ENCODE peak calls at places on chromosomes 2 and 18, in five cellular contexts. One of them, this sample, is unnamed.

GRCh38 chr2:84847326-84848050 is 33.4 kb downstream of the TRABD2A start:
- DNase-seq in GM12891: no peak
- DNase-seq in K562: no peak
- DNase-seq in HepG2: no peak
- DNase-seq in GM12878: no peak
- DNase-seq in this sample: no peak

GRCh38 chr2:204749319-204749718 is 204.0 kb downstream of the PARD3B start:
- DNase-seq in GM12878: no peak
- DNase-seq in HepG2: no peak
- DNase-seq in GM12891: no peak
- DNase-seq in K562: no peak
- DNase-seq in this sample: no peak

GRCh38 chr2:170408461-170409163 is 230.7 kb downstream of the MYO3B start:
- DNase-seq in GM12891: no peak
- DNase-seq in K562: no peak
- DNase-seq in HepG2: no peak
- DNase-seq in GM12878: no peak
- DNase-seq in this sample: no peak

GRCh38 chr18:45332911-45333310 is 282.4 kb upstream of the SLC14A2 start:
- DNase-seq in HepG2: no peak
- DNase-seq in GM12878: no peak
- DNase-seq in K562: no peak
- DNase-seq in GM12891: no peak
- DNase-seq in this sample: no peak

GRCh38 chr2:142675398-142675797 is 202.1 kb upstream of the KYNU start:
- DNase-seq in GM12878: no peak
- DNase-seq in GM12891: no peak
- DNase-seq in HepG2: no peak
- DNase-seq in K562: no peak
- DNase-seq in this sample: no peak

GRCh38 chr2:169768262-169768995 is 30.2 kb upstream of the SSB start:
- DNase-seq in HepG2: no peak
- DNase-seq in K562: no peak
- DNase-seq in GM12891: peak
- DNase-seq in GM12878: no peak
- DNase-seq in this sample: peak

GRCh38 chr18:34322365-34323289 is 97.9 kb upstream of the NOL4 start:
- DNase-seq in HepG2: peak
- DNase-seq in K562: peak
- DNase-seq in GM12878: peak
- DNase-seq in GM12891: no peak
- DNase-seq in this sample: no peak

GRCh38 chr2:131148426-131148825 is 43.3 kb downstream of the PLEKHB2 start:
- DNase-seq in K562: peak
- DNase-seq in GM12878: no peak
- DNase-seq in GM12891: no peak
- DNase-seq in HepG2: no peak
- DNase-seq in this sample: no peak

GRCh38 chr2:892401-892800 is 58.2 kb upstream of the SNTG2 start:
- DNase-seq in HepG2: no peak
- DNase-seq in GM12878: no peak
- DNase-seq in K562: no peak
- DNase-seq in GM12891: no peak
- DNase-seq in this sample: no peak

GRCh38 chr18:48602759-48603390 is 64.0 kb downstream of the CTIF start:
- DNase-seq in GM12891: no peak
- DNase-seq in K562: no peak
- DNase-seq in HepG2: no peak
- DNase-seq in GM12878: no peak
- DNase-seq in this sample: no peak

GRCh38 chr2:70959851-70960832 is 18.3 kb upstream of the ANKRD53 start:
- DNase-seq in GM12891: no peak
- DNase-seq in HepG2: no peak
- DNase-seq in K562: no peak
- DNase-seq in GM12878: no peak
- DNase-seq in this sample: no peak

GRCh38 chr2:6926071-6926732 is 9.0 kb downstream of the RNF144A start:
- DNase-seq in GM12891: no peak
- DNase-seq in K562: no peak
- DNase-seq in GM12878: no peak
- DNase-seq in HepG2: no peak
- DNase-seq in this sample: no peak

GRCh38 chr2:229612395-229612971 is 101.9 kb downstream of the DNER start:
- DNase-seq in GM12878: no peak
- DNase-seq in GM12891: no peak
- DNase-seq in K562: no peak
- DNase-seq in HepG2: no peak
- DNase-seq in this sample: no peak

DNA sequence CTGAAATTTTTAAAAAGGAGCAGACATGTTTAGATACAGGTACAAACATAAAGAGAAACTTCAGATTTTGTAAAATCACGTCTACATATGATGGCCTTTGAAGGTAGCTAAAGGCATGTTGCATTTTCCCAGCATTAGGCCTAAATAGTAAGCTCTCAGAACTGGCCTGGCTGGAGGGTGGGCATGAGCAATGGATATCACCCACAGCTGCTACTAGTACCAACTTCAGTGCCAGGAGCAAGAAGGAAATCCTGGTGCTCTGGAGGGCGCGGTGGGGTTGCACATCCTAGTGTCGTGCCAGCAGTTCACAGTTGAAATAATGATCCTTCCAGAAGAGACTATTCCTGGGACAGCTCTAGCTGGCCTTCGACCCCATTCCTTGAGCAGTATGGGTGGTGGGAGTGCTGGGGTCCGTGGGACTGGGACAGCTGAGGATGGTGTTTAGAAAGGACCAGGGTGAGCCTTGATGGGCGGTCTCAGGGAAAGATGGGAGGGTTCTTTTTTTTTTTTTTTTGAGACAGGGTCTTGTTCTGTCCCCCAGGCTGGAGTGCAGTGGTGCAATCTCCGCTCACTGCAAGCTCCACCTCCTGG is 4.9 kb downstream of the DES start:
- DNase-seq in GM12891: no peak
- DNase-seq in HepG2: no peak
- DNase-seq in GM12878: no peak
- DNase-seq in K562: no peak
- DNase-seq in this sample: no peak
- TF ChIP-seq POLR2AphosphoS5 in GM12891: no peak
- TF ChIP-seq POLR2AphosphoS5 in HepG2: no peak
- TF ChIP-seq POLR2AphosphoS5 in GM12878: no peak
- TF ChIP-seq POLR2AphosphoS5 in K562: no peak
- TF ChIP-seq POLR2AphosphoS5 in this sample: no peak

GRCh38 chr2:27489498-27490397 is at the start of gene IFT172:
- DNase-seq in K562: peak
- DNase-seq in HepG2: peak
- DNase-seq in GM12891: peak
- DNase-seq in GM12878: peak
- DNase-seq in this sample: peak
- TF ChIP-seq POLR2A in K562: peak
- TF ChIP-seq POLR2A in HepG2: peak
- TF ChIP-seq POLR2A in GM12891: peak
- TF ChIP-seq POLR2A in GM12878: peak
- TF ChIP-seq POLR2A in this sample: peak

DNA sequence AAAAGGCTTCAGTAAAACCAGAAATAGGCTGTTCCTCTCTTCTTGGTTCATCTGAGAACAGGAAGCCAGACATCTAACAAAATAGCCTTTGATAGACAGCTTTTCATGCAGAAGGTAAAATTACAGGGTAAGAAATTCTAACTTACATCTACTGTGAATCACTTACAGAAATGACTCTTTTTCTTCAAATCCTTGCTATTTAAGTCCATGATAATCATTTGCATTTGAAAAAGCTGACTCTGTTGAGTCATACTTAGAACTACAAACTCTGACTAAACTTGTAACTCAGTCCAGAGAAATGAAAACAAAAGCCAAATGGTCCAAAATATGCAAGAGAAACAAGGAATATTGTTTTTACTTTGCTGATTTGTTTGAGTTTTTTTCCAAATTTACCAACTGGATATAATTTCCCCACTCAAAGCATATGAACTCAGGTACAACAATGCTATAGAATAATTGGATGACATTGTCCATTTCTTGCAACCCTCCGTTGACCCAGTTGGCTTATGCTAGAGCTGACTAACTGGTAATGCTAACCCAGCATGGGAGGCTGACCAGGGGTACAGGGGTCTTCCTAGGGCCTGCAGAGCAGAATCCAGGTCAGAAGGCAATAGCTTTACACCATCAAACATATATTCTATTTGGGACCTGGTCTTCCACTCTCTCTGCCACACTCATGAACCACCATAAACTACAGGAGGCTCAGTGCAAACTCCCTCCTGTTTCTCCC is 18.8 kb upstream of the MREG start:
- DNase-seq in K562: no peak
- DNase-seq in GM12891: no peak
- DNase-seq in GM12878: peak
- DNase-seq in HepG2: no peak
- DNase-seq in this sample: no peak
- TF ChIP-seq TAF1 in K562: no peak
- TF ChIP-seq TAF1 in GM12891: no peak
- TF ChIP-seq TAF1 in GM12878: no peak
- TF ChIP-seq TAF1 in HepG2: no peak
- TF ChIP-seq TAF1 in this sample: no peak

DNA sequence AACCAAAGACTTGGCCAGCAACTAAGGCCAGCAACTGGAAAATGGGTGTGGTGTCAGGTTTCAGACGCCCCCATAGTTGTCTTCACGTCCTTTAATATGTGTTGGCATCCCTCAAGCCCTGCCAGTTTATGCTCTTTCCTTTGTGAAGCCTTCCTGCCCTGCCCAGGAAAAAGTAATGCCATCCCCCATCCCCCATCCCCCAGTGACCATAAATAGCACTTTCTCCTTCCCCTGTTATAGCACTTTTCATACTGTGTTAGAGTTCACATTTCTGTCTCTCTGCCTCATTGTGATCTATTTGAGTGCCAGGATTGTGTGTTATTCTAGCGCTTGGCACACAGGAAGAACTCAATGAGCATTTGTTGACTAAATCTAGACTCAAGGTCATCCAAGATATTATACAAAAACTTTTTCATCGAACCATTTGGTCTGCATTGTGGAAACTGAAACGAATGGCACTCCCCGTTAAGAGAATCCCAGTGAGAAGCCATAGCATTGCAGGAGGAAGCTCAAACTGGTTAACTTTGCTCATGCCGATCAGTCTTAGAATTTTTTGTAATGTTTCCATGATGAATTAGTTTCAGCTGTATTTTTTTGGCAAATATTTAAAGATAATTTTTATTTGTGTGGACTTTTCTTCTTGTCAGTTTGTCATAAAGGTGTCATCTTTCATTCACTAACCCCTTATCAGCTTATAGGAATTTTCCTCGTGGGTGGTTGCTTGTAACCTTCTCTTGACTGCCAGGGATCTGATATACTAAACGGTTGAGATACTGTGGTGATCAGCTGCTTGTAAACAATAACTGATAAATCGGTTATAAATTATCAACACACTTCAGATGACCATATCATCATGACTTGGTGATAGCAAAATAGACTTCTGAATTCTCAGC is 15.7 kb downstream of the CRIM1 start:
- DNase-seq in K562: no peak
- DNase-seq in GM12891: no peak
- DNase-seq in GM12878: no peak
- DNase-seq in HepG2: peak
- DNase-seq in this sample: no peak
- TF ChIP-seq POLR2AphosphoS5 in K562: no peak
- TF ChIP-seq POLR2AphosphoS5 in GM12891: no peak
- TF ChIP-seq POLR2AphosphoS5 in GM12878: no peak
- TF ChIP-seq POLR2AphosphoS5 in HepG2: no peak
- TF ChIP-seq POLR2AphosphoS5 in this sample: no peak

DNA sequence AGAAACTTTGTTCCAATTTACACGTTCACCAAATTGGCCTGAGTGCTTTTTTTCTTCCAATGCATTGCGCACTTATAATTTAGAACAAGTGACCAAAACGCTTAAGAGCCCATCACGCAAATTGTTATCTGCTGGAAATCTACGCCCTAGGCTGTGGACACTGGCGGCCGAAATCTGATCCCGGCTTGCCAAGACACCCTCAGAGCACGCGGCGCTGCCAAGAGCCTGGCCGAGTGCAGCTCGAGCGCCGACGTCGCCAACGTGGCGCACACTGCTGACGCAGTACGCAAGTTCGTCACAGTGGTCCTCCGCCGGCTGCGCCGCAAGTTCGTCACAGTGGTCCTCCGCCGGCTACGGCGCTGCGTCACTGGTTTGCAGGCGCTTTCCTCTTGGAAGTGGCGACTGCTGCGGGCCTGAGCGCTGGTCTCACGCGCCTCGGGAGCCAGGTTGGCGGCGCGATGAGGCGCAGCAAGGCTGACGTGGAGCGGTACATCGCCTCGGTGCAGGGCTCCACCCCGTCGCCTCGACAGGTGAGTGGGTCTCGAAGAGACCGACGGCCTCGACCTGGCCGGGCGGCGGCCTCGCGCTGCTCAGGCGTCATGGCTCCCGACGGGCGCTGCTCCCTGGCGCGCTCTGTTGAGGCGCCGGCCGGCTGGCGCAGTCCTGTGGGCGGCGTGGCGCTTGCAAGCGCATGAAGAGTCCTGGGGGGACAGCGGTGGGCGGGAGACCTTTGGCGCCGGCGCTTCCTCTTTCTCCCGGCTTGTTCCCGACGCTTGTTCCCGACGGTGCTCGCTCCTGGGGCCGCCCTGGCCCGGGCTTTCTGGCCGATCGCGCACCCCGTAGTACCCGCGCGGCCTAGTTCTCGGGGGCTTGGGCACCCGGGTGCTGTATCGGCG is at the start of gene RANBP2:
- DNase-seq in HepG2: peak
- DNase-seq in GM12878: peak
- DNase-seq in K562: peak
- DNase-seq in GM12891: peak
- DNase-seq in this sample: peak
- TF ChIP-seq POLR2A in HepG2: peak
- TF ChIP-seq POLR2A in GM12878: peak
- TF ChIP-seq POLR2A in K562: peak
- TF ChIP-seq POLR2A in GM12891: peak
- TF ChIP-seq POLR2A in this sample: peak

DNA sequence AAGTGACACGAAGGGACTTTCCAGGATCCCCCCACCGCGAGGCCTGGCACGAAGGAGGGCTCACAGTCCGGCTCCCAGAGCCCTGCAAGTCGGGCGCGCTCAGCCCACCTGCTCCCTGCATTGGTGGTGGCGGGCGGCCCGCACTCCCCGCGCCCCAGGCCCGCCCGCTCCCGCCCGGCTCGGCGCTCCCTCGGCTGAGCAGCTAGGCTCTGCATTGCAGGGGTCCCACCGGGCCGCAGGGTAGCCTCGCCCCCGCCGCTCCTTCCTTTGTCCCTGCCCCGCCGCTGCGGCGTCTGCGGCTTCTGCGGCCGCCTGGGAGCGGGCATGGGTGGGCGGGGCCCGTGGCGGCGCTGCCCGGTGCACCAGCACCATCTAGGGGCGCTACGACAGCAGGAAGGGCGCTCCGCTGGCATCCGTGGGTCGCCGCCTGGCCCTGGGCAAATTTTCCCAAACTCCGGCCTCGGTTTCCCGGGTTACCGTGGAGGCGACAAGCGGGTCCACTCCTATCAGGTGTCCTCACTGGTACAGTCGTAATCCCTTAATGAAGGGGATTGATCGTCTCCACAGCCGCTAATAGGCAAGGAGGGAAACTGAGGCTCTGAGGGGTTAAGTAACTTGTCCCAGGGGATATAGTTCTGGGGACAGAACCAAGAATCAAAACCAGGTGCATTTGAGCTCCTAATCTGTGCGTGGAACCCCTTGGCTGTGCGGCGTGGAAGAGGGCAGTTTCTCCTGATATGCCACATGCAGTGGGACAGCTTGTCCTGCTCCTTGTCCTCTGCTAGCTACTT is 157.4 kb downstream of the CYRIA start:
- DNase-seq in HepG2: peak
- DNase-seq in GM12891: peak
- DNase-seq in K562: peak
- DNase-seq in GM12878: no peak
- DNase-seq in this sample: peak
- TF ChIP-seq TAF1 in HepG2: no peak
- TF ChIP-seq TAF1 in GM12891: no peak
- TF ChIP-seq TAF1 in K562: no peak
- TF ChIP-seq TAF1 in GM12878: no peak
- TF ChIP-seq TAF1 in this sample: no peak

This sample was measured in GM12892.